ENCODE peak calls at places on chromosome 3, in nine cellular contexts. One of them, this sample, is unnamed.

GRCh38 chr3:194140520-194141414 is 4.8 kb downstream of the HES1 start:
- DNase-seq in activated B cell treated with CpG ODN at 0.5 μM for 24 hours: peak; percentile 33
- DNase-seq in CD8-positive, alpha-beta memory T cell: no peak
- DNase-seq in GM10248: peak; percentile 38
- DNase-seq in non-pigmented ciliary epithelial cell: no peak
- DNase-seq in AG09309: no peak
- DNase-seq in HuH-7: peak; percentile 55
- DNase-seq in brain microvascular endothelial cell: peak; percentile 66
- DNase-seq in smooth muscle cell of the brain vasculature: no peak
- DNase-seq in this sample: no peak

GRCh38 chr3:140629351-140630137 is 48.3 kb upstream of the TRIM42 start:
- DNase-seq in activated B cell treated with CpG ODN at 0.5 μM for 24 hours: no peak
- DNase-seq in CD8-positive, alpha-beta memory T cell: no peak
- DNase-seq in GM10248: no peak
- DNase-seq in non-pigmented ciliary epithelial cell: peak; percentile 97
- DNase-seq in AG09309: peak; percentile 93
- DNase-seq in HuH-7: no peak
- DNase-seq in brain microvascular endothelial cell: peak; percentile 96
- DNase-seq in smooth muscle cell of the brain vasculature: peak; percentile 73
- DNase-seq in this sample: peak; percentile 93

GRCh38 chr3:9183811-9184463 is 65.5 kb downstream of the SRGAP3 start:
- DNase-seq in activated B cell treated with CpG ODN at 0.5 μM for 24 hours: no peak
- DNase-seq in CD8-positive, alpha-beta memory T cell: no peak
- DNase-seq in GM10248: no peak
- DNase-seq in non-pigmented ciliary epithelial cell: no peak
- DNase-seq in AG09309: no peak
- DNase-seq in HuH-7: no peak
- DNase-seq in brain microvascular endothelial cell: no peak
- DNase-seq in smooth muscle cell of the brain vasculature: no peak
- DNase-seq in this sample: no peak

GRCh38 chr3:37032961-37033360 is 39.6 kb downstream of the MLH1 start:
- DNase-seq in activated B cell treated with CpG ODN at 0.5 μM for 24 hours: no peak
- DNase-seq in CD8-positive, alpha-beta memory T cell: no peak
- DNase-seq in GM10248: no peak
- DNase-seq in non-pigmented ciliary epithelial cell: no peak
- DNase-seq in AG09309: no peak
- DNase-seq in HuH-7: no peak
- DNase-seq in brain microvascular endothelial cell: no peak
- DNase-seq in smooth muscle cell of the brain vasculature: no peak
- DNase-seq in this sample: no peak

GRCh38 chr3:38634133-38634532 is 15.4 kb downstream of the SCN5A start:
- DNase-seq in activated B cell treated with CpG ODN at 0.5 μM for 24 hours: no peak
- DNase-seq in CD8-positive, alpha-beta memory T cell: no peak
- DNase-seq in GM10248: no peak
- DNase-seq in non-pigmented ciliary epithelial cell: peak; percentile 44
- DNase-seq in AG09309: no peak
- DNase-seq in HuH-7: no peak
- DNase-seq in brain microvascular endothelial cell: peak; percentile 46
- DNase-seq in smooth muscle cell of the brain vasculature: no peak
- DNase-seq in this sample: peak; percentile 20

GRCh38 chr3:178255315-178255714 is 280.9 kb upstream of the KCNMB2 start:
- DNase-seq in activated B cell treated with CpG ODN at 0.5 μM for 24 hours: no peak
- DNase-seq in CD8-positive, alpha-beta memory T cell: no peak
- DNase-seq in GM10248: no peak
- DNase-seq in non-pigmented ciliary epithelial cell: peak; percentile 26
- DNase-seq in AG09309: no peak
- DNase-seq in HuH-7: no peak
- DNase-seq in brain microvascular endothelial cell: no peak
- DNase-seq in smooth muscle cell of the brain vasculature: no peak
- DNase-seq in this sample: peak; percentile 20

GRCh38 chr3:194766845-194767244 is 81.2 kb downstream of the FAM43A start:
- DNase-seq in activated B cell treated with CpG ODN at 0.5 μM for 24 hours: no peak
- DNase-seq in CD8-positive, alpha-beta memory T cell: no peak
- DNase-seq in GM10248: no peak
- DNase-seq in non-pigmented ciliary epithelial cell: no peak
- DNase-seq in AG09309: no peak
- DNase-seq in HuH-7: no peak
- DNase-seq in brain microvascular endothelial cell: no peak
- DNase-seq in smooth muscle cell of the brain vasculature: no peak
- DNase-seq in this sample: no peak

GRCh38 chr3:119240101-119240581 is 537 bp downstream of the B4GALT4 start:
- DNase-seq in activated B cell treated with CpG ODN at 0.5 μM for 24 hours: no peak
- DNase-seq in CD8-positive, alpha-beta memory T cell: no peak
- DNase-seq in GM10248: peak; percentile 24
- DNase-seq in non-pigmented ciliary epithelial cell: no peak
- DNase-seq in AG09309: no peak
- DNase-seq in HuH-7: peak; percentile 79
- DNase-seq in brain microvascular endothelial cell: no peak
- DNase-seq in smooth muscle cell of the brain vasculature: no peak
- DNase-seq in this sample: no peak

GRCh38 chr3:186258968-186259367 is 103.1 kb downstream of the DGKG start:
- DNase-seq in activated B cell treated with CpG ODN at 0.5 μM for 24 hours: no peak
- DNase-seq in CD8-positive, alpha-beta memory T cell: no peak
- DNase-seq in GM10248: no peak
- DNase-seq in non-pigmented ciliary epithelial cell: no peak
- DNase-seq in AG09309: no peak
- DNase-seq in HuH-7: no peak
- DNase-seq in brain microvascular endothelial cell: no peak
- DNase-seq in smooth muscle cell of the brain vasculature: no peak
- DNase-seq in this sample: no peak

GRCh38 chr3:105353485-105354161 is 13.1 kb upstream of the ALCAM start:
- DNase-seq in activated B cell treated with CpG ODN at 0.5 μM for 24 hours: no peak
- DNase-seq in CD8-positive, alpha-beta memory T cell: no peak
- DNase-seq in GM10248: peak; percentile 19
- DNase-seq in non-pigmented ciliary epithelial cell: no peak
- DNase-seq in AG09309: no peak
- DNase-seq in HuH-7: no peak
- DNase-seq in brain microvascular endothelial cell: no peak
- DNase-seq in smooth muscle cell of the brain vasculature: no peak
- DNase-seq in this sample: no peak

GRCh38 chr3:159236306-159236705 is 434.5 kb downstream of the MFSD1 start:
- DNase-seq in activated B cell treated with CpG ODN at 0.5 μM for 24 hours: no peak
- DNase-seq in CD8-positive, alpha-beta memory T cell: no peak
- DNase-seq in GM10248: no peak
- DNase-seq in non-pigmented ciliary epithelial cell: no peak
- DNase-seq in AG09309: no peak
- DNase-seq in HuH-7: no peak
- DNase-seq in brain microvascular endothelial cell: no peak
- DNase-seq in smooth muscle cell of the brain vasculature: no peak
- DNase-seq in this sample: no peak

GRCh38 chr3:116179091-116179490 is 266.2 kb downstream of the LSAMP start:
- DNase-seq in activated B cell treated with CpG ODN at 0.5 μM for 24 hours: no peak
- DNase-seq in CD8-positive, alpha-beta memory T cell: no peak
- DNase-seq in GM10248: no peak
- DNase-seq in non-pigmented ciliary epithelial cell: peak; percentile 18
- DNase-seq in AG09309: peak; percentile 61
- DNase-seq in HuH-7: no peak
- DNase-seq in brain microvascular endothelial cell: no peak
- DNase-seq in smooth muscle cell of the brain vasculature: peak; percentile 69
- DNase-seq in this sample: peak; percentile 95

GRCh38 chr3:48217449-48217848 is 5.8 kb upstream of the CAMP start:
- DNase-seq in activated B cell treated with CpG ODN at 0.5 μM for 24 hours: no peak
- DNase-seq in CD8-positive, alpha-beta memory T cell: no peak
- DNase-seq in GM10248: no peak
- DNase-seq in non-pigmented ciliary epithelial cell: no peak
- DNase-seq in AG09309: no peak
- DNase-seq in HuH-7: no peak
- DNase-seq in brain microvascular endothelial cell: no peak
- DNase-seq in smooth muscle cell of the brain vasculature: no peak
- DNase-seq in this sample: no peak

GRCh38 chr3:123096701-123097100 is 29.9 kb downstream of the PDIA5 start:
- DNase-seq in activated B cell treated with CpG ODN at 0.5 μM for 24 hours: no peak
- DNase-seq in CD8-positive, alpha-beta memory T cell: no peak
- DNase-seq in GM10248: no peak
- DNase-seq in non-pigmented ciliary epithelial cell: no peak
- DNase-seq in AG09309: no peak
- DNase-seq in HuH-7: no peak
- DNase-seq in brain microvascular endothelial cell: no peak
- DNase-seq in smooth muscle cell of the brain vasculature: no peak
- DNase-seq in this sample: no peak

GRCh38 chr3:13019243-13019701 is 54.0 kb downstream of the IQSEC1 start:
- DNase-seq in activated B cell treated with CpG ODN at 0.5 μM for 24 hours: no peak
- DNase-seq in CD8-positive, alpha-beta memory T cell: no peak
- DNase-seq in GM10248: no peak
- DNase-seq in non-pigmented ciliary epithelial cell: no peak
- DNase-seq in AG09309: peak; percentile 23
- DNase-seq in HuH-7: no peak
- DNase-seq in brain microvascular endothelial cell: peak; percentile 64
- DNase-seq in smooth muscle cell of the brain vasculature: peak; percentile 51
- DNase-seq in this sample: peak; percentile 75